ENCODE peak calls at places on chromosomes 6 and 20, in six cellular contexts. One of them, this sample, is unnamed.
A peak's percentile ranks its signal among the peaks of the same experiment; 100 is the strongest.

GRCh38 chr6:159807150-159807859 is 7.2 kb downstream of the PNLDC1 start:
- DNase-seq in kidney tubule cell: peak; percentile 70
- DNase-seq in amygdala: no peak
- DNase-seq in right cardiac atrium: no peak
- DNase-seq in central memory CD4-positive, alpha-beta T cell: no peak
- DNase-seq in GM12864: no peak
- DNase-seq in this sample: no peak

GRCh38 chr6:45031601-45032000 is 296.5 kb upstream of the RUNX2 start:
- DNase-seq in central memory CD4-positive, alpha-beta T cell: no peak
- DNase-seq in kidney tubule cell: no peak
- DNase-seq in GM12864: no peak
- DNase-seq in amygdala: no peak
- DNase-seq in right cardiac atrium: no peak
- DNase-seq in this sample: no peak

GRCh38 chr6:77466055-77467028 is 3.1 kb upstream of the HTR1B start:
- DNase-seq in central memory CD4-positive, alpha-beta T cell: no peak
- DNase-seq in kidney tubule cell: peak; percentile 75
- DNase-seq in GM12864: peak; percentile 33
- DNase-seq in right cardiac atrium: peak; percentile 66
- DNase-seq in amygdala: no peak
- DNase-seq in this sample: peak; percentile 39

GRCh38 chr20:2658414-2659354 is 5.3 kb downstream of the IDH3B start:
- DNase-seq in right cardiac atrium: no peak
- DNase-seq in kidney tubule cell: peak; percentile 26
- DNase-seq in amygdala: no peak
- DNase-seq in GM12864: no peak
- DNase-seq in central memory CD4-positive, alpha-beta T cell: no peak
- DNase-seq in this sample: peak; percentile 17

GRCh38 chr6:149129401-149130077 is 188.0 kb upstream of the TAB2 start:
- DNase-seq in right cardiac atrium: peak; percentile 33
- DNase-seq in central memory CD4-positive, alpha-beta T cell: no peak
- DNase-seq in amygdala: no peak
- DNase-seq in GM12864: no peak
- DNase-seq in kidney tubule cell: peak; percentile 93
- DNase-seq in this sample: peak; percentile 78

GRCh38 chr6:29537714-29538403 is 21.7 kb downstream of the UBD start:
- DNase-seq in kidney tubule cell: peak; percentile 1
- DNase-seq in amygdala: no peak
- DNase-seq in GM12864: no peak
- DNase-seq in right cardiac atrium: no peak
- DNase-seq in central memory CD4-positive, alpha-beta T cell: no peak
- DNase-seq in this sample: no peak

GRCh38 chr20:9022361-9022760 is 46.5 kb upstream of the PLCB4 start:
- DNase-seq in GM12864: no peak
- DNase-seq in right cardiac atrium: no peak
- DNase-seq in amygdala: no peak
- DNase-seq in kidney tubule cell: no peak
- DNase-seq in central memory CD4-positive, alpha-beta T cell: no peak
- DNase-seq in this sample: no peak

GRCh38 chr6:166778046-166778445 is 151.0 kb upstream of the RPS6KA2 start:
- DNase-seq in amygdala: no peak
- DNase-seq in GM12864: no peak
- DNase-seq in right cardiac atrium: no peak
- DNase-seq in central memory CD4-positive, alpha-beta T cell: no peak
- DNase-seq in kidney tubule cell: no peak
- DNase-seq in this sample: no peak

GRCh38 chr6:18262812-18263560 is 1.3 kb downstream of the DEK start:
- DNase-seq in central memory CD4-positive, alpha-beta T cell: peak; percentile 56
- DNase-seq in right cardiac atrium: no peak
- DNase-seq in GM12864: peak; percentile 89
- DNase-seq in kidney tubule cell: peak; percentile 31
- DNase-seq in amygdala: no peak
- DNase-seq in this sample: peak; percentile 19

GRCh38 chr20:36391456-36391855 is 85.3 kb downstream of the DLGAP4 start:
- DNase-seq in kidney tubule cell: no peak
- DNase-seq in GM12864: no peak
- DNase-seq in amygdala: no peak
- DNase-seq in right cardiac atrium: no peak
- DNase-seq in central memory CD4-positive, alpha-beta T cell: no peak
- DNase-seq in this sample: no peak

This sample was measured in ACHN.